ENCODE peak calls at places on chromosomes 11 and 22, in ten cellular contexts. X, O, Y, V, U, Z, H, R, B and C are unnamed samples.

GRCh38 chr11:75191330-75191717 is 40.4 kb downstream of the SLCO2B1 start:
- DNase-seq in X (no peak), O (no peak), Y (no peak), V (no peak), U (no peak), Z (no peak), H (no peak), R (no peak), B (no peak), C (no peak)

GRCh38 chr22:35681454-35682050 is 33.3 kb downstream of the APOL6 start:
- DNase-seq in X (no peak), O (no peak), Y (no peak), V (no peak), U (no peak), Z (no peak), H (no peak), R (no peak), B (no peak), C (peak)

GRCh38 chr11:56624661-56625110 is 10.0 kb upstream of the OR5M1 start:
- DNase-seq in X (peak), O (peak), Y (no peak), V (no peak), U (no peak), Z (no peak), H (peak), R (no peak), B (peak), C (peak)

GRCh38 chr11:111414267-111414931 is 35.3 kb upstream of the POU2AF1 start:
- DNase-seq in X (no peak), O (no peak), Y (no peak), V (no peak), U (no peak), Z (no peak), H (no peak), R (no peak), B (no peak), C (no peak)

GRCh38 chr11:70540196-70540595 is 141.9 kb downstream of the CTTN start:
- DNase-seq in X (no peak), O (no peak), Y (no peak), V (no peak), U (no peak), Z (no peak), H (no peak), R (no peak), B (no peak), C (no peak)

GRCh38 chr22:17961443-17961729 is 63.0 kb downstream of the MICAL3 start:
- DNase-seq in X (no peak), O (no peak), Y (no peak), V (no peak), U (no peak), Z (no peak), H (no peak), R (no peak), B (no peak), C (no peak)

GRCh38 chr11:46900091-46900746 is 18.1 kb downstream of the LRP4 start:
- DNase-seq in X (no peak), O (no peak), Y (no peak), V (no peak), U (peak), Z (no peak), H (no peak), R (no peak), B (peak), C (peak)

GRCh38 chr22:36311386-36312085 is 58.6 kb downstream of the APOL1 start:
- DNase-seq in X (no peak), O (no peak), Y (no peak), V (no peak), U (no peak), Z (no peak), H (peak), R (no peak), B (peak), C (no peak)

GRCh38 chr11:78586452-78587046 is 11.9 kb upstream of the NARS2 start:
- DNase-seq in X (no peak), O (no peak), Y (no peak), V (no peak), U (no peak), Z (no peak), H (no peak), R (no peak), B (no peak), C (no peak)

GRCh38 chr11:20112291-20113146 is 47.8 kb downstream of the DBX1 start:
- DNase-seq in X (peak), O (peak), Y (peak), V (peak), U (peak), Z (peak), H (peak), R (peak), B (peak), C (peak)

GRCh38 chr11:85955531-85955930 is 100.3 kb downstream of the CCDC83 start:
- DNase-seq in X (no peak), O (peak), Y (no peak), V (no peak), U (no peak), Z (no peak), H (peak), R (peak), B (no peak), C (peak)

GRCh38 chr11:15115686-15116085 is 963 bp downstream of the INSC start:
- DNase-seq in X (no peak), O (no peak), Y (no peak), V (no peak), U (no peak), Z (no peak), H (no peak), R (no peak), B (no peak), C (no peak)

GRCh38 chr11:71490731-71491390 is 36.2 kb upstream of the KRTAP5-7 start:
- DNase-seq in X (no peak), O (no peak), Y (no peak), V (no peak), U (no peak), Z (no peak), H (no peak), R (no peak), B (peak), C (no peak)

GRCh38 chr11:79794484-79795393 is 353.9 kb upstream of the TENM4 start:
- DNase-seq in X (peak), O (no peak), Y (no peak), V (no peak), U (peak), Z (no peak), H (no peak), R (no peak), B (no peak), C (peak)

GRCh38 chr22:44201556-44202129 is 20.9 kb downstream of the PARVG start:
- DNase-seq in X (no peak), O (no peak), Y (no peak), V (peak), U (no peak), Z (no peak), H (no peak), R (no peak), B (no peak), C (no peak)

GRCh38 chr11:65411681-65412070 is 10.9 kb upstream of the NEAT1 start:
- DNase-seq in X (no peak), O (no peak), Y (no peak), V (no peak), U (no peak), Z (no peak), H (no peak), R (no peak), B (no peak), C (no peak)

GRCh38 chr11:9953994-9954626 is 290.2 kb downstream of the SWAP70 start:
- DNase-seq in X (no peak), O (no peak), Y (no peak), V (no peak), U (no peak), Z (no peak), H (no peak), R (no peak), B (no peak), C (no peak)

GRCh38 chr11:74307409-74307808 is 4.0 kb downstream of the P4HA3 start:
- DNase-seq in X (no peak), O (peak), Y (peak), V (no peak), U (no peak), Z (no peak), H (peak), R (no peak), B (no peak), C (no peak)

GRCh38 chr11:23280088-23280487 is 419.8 kb upstream of the CCDC179 start:
- DNase-seq in X (no peak), O (peak), Y (no peak), V (no peak), U (no peak), Z (no peak), H (peak), R (no peak), B (no peak), C (no peak)

GRCh38 chr22:34946339-34946985 is 119.5 kb upstream of the ISX start:
- DNase-seq in X (no peak), O (peak), Y (no peak), V (no peak), U (no peak), Z (no peak), H (peak), R (no peak), B (no peak), C (no peak)

GRCh38 chr11:34977039-34977906 is 60.9 kb downstream of the PDHX start:
- DNase-seq in X (no peak), O (peak), Y (no peak), V (no peak), U (no peak), Z (no peak), H (peak), R (peak), B (peak), C (peak)

GRCh38 chr22:40665312-40665711 is 14.0 kb upstream of the MCHR1 start:
- DNase-seq in X (no peak), O (peak), Y (no peak), V (peak), U (peak), Z (no peak), H (peak), R (no peak), B (no peak), C (no peak)

GRCh38 chr11:77062924-77063323 is 3.8 kb upstream of the CAPN5 start:
- DNase-seq in X (no peak), O (no peak), Y (no peak), V (no peak), U (no peak), Z (no peak), H (no peak), R (no peak), B (no peak), C (no peak)
- TF ChIP-seq CTCF in X (no peak), O (no peak), Y (no peak), V (no peak), U (no peak), Z (no peak), H (peak), R (peak), B (peak), C (peak)

GRCh38 chr22:38135133-38135706 is 24.7 kb upstream of the BAIAP2L2 start:
- DNase-seq in X (no peak), O (peak), Y (no peak), V (no peak), U (no peak), Z (no peak), H (peak), R (peak), B (peak), C (peak)
- H3K27ac ChIP-seq in X (no peak), O (peak), Y (no peak), V (no peak), U (no peak), Z (no peak), H (peak), R (peak), B (peak), C (no peak)

DNA sequence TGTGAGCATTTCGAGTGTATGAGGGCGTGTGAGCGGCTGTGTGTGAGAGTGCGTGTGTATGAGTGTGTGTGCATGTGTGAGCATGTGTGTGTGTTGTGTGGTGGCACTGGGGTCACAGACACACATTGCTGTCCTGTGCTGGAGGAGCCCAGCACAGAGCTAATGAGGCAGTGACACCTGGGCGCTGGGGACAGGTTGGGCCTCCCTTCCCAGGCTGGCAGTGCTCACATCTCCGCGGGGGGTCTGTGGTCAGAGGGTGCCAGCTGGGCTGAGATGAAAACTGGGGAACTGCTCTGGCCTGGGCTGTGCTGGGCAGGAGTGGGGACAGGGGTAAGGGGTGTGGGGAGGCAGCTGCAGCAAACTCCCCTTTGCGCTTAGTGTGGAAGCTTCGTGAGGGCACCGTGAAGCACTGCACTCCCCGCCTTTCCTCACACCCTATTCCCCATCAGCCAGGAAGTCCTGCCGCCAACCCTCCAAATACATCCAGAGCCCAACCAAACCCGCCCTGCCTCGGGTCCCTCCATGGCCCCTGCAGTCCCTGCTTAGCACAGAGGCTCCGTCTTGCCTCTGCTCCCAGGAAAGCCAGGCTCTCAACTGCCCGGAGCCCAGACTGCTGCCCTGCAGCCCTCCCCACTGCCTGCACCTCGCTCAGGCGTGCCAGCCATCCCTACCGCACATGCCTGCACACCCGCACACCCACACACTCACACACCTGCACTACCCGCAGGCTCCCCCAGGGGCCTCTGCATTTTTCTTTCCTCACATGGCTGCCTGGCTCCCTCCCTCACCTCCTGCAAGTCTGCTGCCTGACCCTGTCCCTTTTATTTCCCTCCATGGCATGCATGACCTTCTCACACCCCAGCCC is 62.0 kb upstream of the THY1 start:
- DNase-seq in X (no peak), O (no peak), Y (peak), V (peak), U (no peak), Z (no peak), H (no peak), R (no peak), B (no peak), C (no peak)
- TF ChIP-seq CTCF in X (no peak), O (peak), Y (no peak), V (no peak), U (no peak), Z (no peak), H (peak), R (peak), B (no peak), C (peak)

GRCh38 chr22:49015459-49015858 is 812.2 kb downstream of the BRD1 start:
- DNase-seq in X (no peak), O (no peak), Y (no peak), V (no peak), U (no peak), Z (no peak), H (no peak), R (no peak), B (no peak), C (no peak)
- H3K27ac ChIP-seq in X (no peak), O (no peak), Y (no peak), V (no peak), U (no peak), Z (peak), H (no peak), R (no peak), B (no peak), C (no peak)

DNA sequence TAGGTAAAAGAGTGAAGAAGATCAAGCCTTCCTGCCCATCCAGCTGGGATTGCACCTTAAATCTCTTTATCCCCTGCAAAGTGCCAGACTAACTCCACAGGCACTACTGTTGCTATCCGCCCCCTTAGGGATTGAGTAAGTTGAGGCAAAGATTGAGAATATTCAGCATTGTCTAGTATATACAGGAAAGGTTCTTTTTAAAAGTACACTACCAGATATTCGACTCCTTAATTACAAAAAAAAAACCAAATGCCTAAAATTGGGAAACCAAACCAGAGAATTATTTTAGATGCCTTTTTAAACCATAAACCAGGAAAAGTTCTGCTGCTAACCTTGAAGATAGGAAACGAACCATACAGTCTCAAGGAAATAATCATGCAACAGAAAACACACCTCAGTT is 11.5 kb downstream of the SERPIND1 start:
- DNase-seq in X (no peak), O (no peak), Y (no peak), V (no peak), U (no peak), Z (no peak), H (no peak), R (no peak), B (no peak), C (no peak)
- TF ChIP-seq CTCF in X (no peak), O (no peak), Y (no peak), V (no peak), U (no peak), Z (no peak), H (no peak), R (no peak), B (no peak), C (no peak)

GRCh38 chr11:12213920-12214319 is 103.5 kb downstream of the MICAL2 start:
- DNase-seq in X (no peak), O (no peak), Y (no peak), V (no peak), U (no peak), Z (no peak), H (no peak), R (no peak), B (no peak), C (no peak)
- H3K27ac ChIP-seq in X (no peak), O (peak), Y (no peak), V (no peak), U (no peak), Z (peak), H (no peak), R (peak), B (peak), C (peak)